ENCODE peak calls at places on chromosomes 6 and 20, in four cellular contexts. A is tibial artery, F is tibial nerve, U is mammary epithelial cell. O is an unnamed sample.

GRCh38 chr6:37393530-37393929 is 39.5 kb upstream of the CMTR1 start:
- DNase-seq in A (no peak), U (no peak), F (no peak), O (no peak)

GRCh38 chr6:107064579-107065065 is 36.6 kb downstream of the MTRES1 start:
- DNase-seq in A (no peak), U (peak), F (no peak), O (no peak)

GRCh38 chr6:23218751-23219150 is 649.4 kb downstream of the HDGFL1 start:
- DNase-seq in A (no peak), F (no peak), U (no peak), O (no peak)

GRCh38 chr6:136510782-136511181 is 39.4 kb downstream of the MAP7 start:
- DNase-seq in A (no peak), F (no peak), U (peak), O (no peak)

GRCh38 chr6:22447862-22448261 is 121.5 kb upstream of the HDGFL1 start:
- DNase-seq in A (no peak), U (no peak), F (no peak), O (no peak)

GRCh38 chr20:45833030-45833882 is at the start of gene SNX21:
- DNase-seq in F (peak), A (peak), U (peak), O (peak)

GRCh38 chr20:62929051-62929538 is 2.8 kb upstream of the DIDO1 start:
- DNase-seq in A (peak), F (peak), U (peak), O (peak)

GRCh38 chr20:15455279-15455678 is 1117.9 kb upstream of the FLRT3 start:
- DNase-seq in U (no peak), A (no peak), F (no peak), O (no peak)

GRCh38 chr20:4272225-4272624 is 256.9 kb upstream of the RNF24 start:
- DNase-seq in F (no peak), A (no peak), U (peak), O (no peak)

GRCh38 chr6:48403587-48403986 is 292.6 kb upstream of the PTCHD4 start:
- DNase-seq in F (no peak), A (no peak), U (no peak), O (no peak)

GRCh38 chr6:132715204-132715603 is 1.3 kb upstream of the VNN1 start:
- DNase-seq in A (peak), F (no peak), U (peak), O (peak)

GRCh38 chr6:142665393-142665792 is 279.6 kb downstream of the HIVEP2 start:
- DNase-seq in A (no peak), U (no peak), F (no peak), O (no peak)

GRCh38 chr20:62480318-62480717 is 4.5 kb upstream of the GATA5 start:
- DNase-seq in A (no peak), F (no peak), U (no peak), O (no peak)

GRCh38 chr6:157860505-157860991 is 37.5 kb downstream of the SNX9 start:
- DNase-seq in F (no peak), A (no peak), U (no peak), O (no peak)

GRCh38 chr6:49565261-49565660 is 14.8 kb downstream of the C6orf141 start:
- DNase-seq in F (no peak), U (no peak), A (no peak), O (no peak)

GRCh38 chr6:134870677-134871498 is 79.0 kb downstream of the ALDH8A1 start:
- DNase-seq in F (no peak), U (peak), A (no peak), O (no peak)

GRCh38 chr6:107333491-107333890 is 125.9 kb downstream of the PDSS2 start:
- DNase-seq in U (no peak), F (no peak), A (no peak), O (no peak)

GRCh38 chr20:45902199-45902701 is 9.7 kb downstream of the PLTP start:
- DNase-seq in A (no peak), F (no peak), U (no peak), O (no peak)

DNA sequence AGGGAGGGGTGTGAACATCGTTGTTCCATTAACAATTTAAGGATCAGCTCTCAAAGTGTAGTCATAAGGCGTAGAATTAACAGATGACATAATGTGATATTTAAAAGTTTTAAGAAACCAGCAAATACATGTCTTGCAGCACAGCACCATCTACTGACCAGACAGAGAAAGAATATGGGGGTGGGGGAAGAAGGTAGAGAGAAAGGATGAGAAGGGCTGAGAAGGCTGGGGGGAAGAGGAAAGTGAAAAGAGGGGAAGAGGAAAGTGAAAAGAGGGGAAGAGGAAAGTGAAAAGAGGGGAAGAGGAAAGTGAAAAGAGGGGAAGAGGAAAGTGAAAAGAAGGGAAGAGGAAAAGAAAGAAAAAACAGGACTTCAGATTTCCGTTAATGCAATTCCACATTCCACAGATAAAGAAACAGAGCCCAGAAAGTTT is 80.9 kb downstream of the HAO1 start:
- DNase-seq in U (peak), A (no peak), F (no peak), O (peak)
- TF ChIP-seq CTCF in U (peak), A (peak), F (peak), O (peak)

GRCh38 chr6:2697291-2697690 is 53.4 kb downstream of the MYLK4 start:
- DNase-seq in U (no peak), A (no peak), F (no peak), O (no peak)
- TF ChIP-seq CTCF in U (no peak), A (no peak), F (no peak), O (no peak)

GRCh38 chr6:138289739-138290138 is 71.4 kb upstream of the PBOV1 start:
- DNase-seq in U (peak), F (no peak), A (no peak), O (no peak)
- TF ChIP-seq CTCF in U (peak), F (no peak), A (no peak), O (peak)

GRCh38 chr6:147005499-147005898 is 198.7 kb upstream of the STXBP5 start:
- DNase-seq in A (no peak), F (no peak), U (no peak), O (no peak)
- TF ChIP-seq CTCF in A (no peak), F (no peak), U (peak), O (peak)

GRCh38 chr6:159121387-159121955 is 47.7 kb upstream of the FNDC1 start:
- DNase-seq in A (no peak), U (no peak), F (no peak), O (no peak)

GRCh38 chr6:159117031-159117430 is 52.2 kb upstream of the FNDC1 start:
- DNase-seq in A (peak), F (no peak), U (peak), O (no peak)

GRCh38 chr6:159119835-159120234 is 49.4 kb upstream of the FNDC1 start:
- DNase-seq in A (no peak), F (no peak), U (no peak), O (no peak)

GRCh38 chr6:159117541-159117940 is 51.7 kb upstream of the FNDC1 start:
- DNase-seq in A (peak), F (no peak), U (no peak), O (no peak)

DNA sequence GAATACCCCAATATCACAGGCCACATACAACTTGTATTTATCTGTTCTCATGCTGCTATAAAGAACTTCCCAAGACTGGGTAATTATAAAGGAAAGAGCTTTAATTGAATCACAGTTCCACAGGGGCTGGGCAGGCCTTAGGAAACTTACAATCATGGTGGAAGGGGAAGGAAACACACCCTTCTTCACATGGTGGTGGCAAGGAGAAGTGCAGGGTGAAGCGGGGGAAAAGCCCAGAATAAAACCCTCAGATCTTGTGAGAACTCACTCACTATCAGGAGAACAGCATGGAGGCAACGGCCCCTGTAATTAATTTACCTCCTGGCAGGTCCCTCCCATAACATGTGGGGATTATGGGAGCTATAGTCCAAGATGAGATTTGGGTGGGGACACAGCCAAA is 50.3 kb upstream of the FNDC1 start:
- DNase-seq in A (no peak), F (no peak), U (no peak), O (no peak)
- TF ChIP-seq CTCF in A (no peak), F (no peak), U (no peak), O (no peak)

GRCh38 chr6:34791164-34791841 is 580 bp upstream of the BLTP3A start:
- DNase-seq in F (no peak), U (no peak), A (peak), O (no peak)
- TF ChIP-seq CTCF in F (no peak), U (no peak), A (no peak), O (peak)